ENCODE peak calls at places on chromosomes 12 and 14, in ten cellular contexts. B, A, M, P, O, T, N, R, W and F are unnamed samples.

GRCh38 chr14:52706286-52706685 is 714 bp upstream of the PSMC6 start:
- DNase-seq in B (no peak), A (no peak), M (no peak), P (no peak), O (no peak), T (no peak), N (no peak), R (peak), W (no peak), F (peak)

GRCh38 chr14:61323970-61324369 is 2.6 kb downstream of the PRKCH start:
- DNase-seq in B (no peak), A (no peak), M (no peak), P (no peak), O (no peak), T (no peak), N (no peak), R (no peak), W (no peak), F (no peak)

GRCh38 chr12:70798016-70798768 is 122.3 kb downstream of the PTPRR start:
- DNase-seq in B (no peak), A (no peak), M (no peak), P (no peak), O (no peak), T (no peak), N (no peak), R (no peak), W (no peak), F (no peak)

GRCh38 chr14:56797569-56798446 is 12.5 kb downstream of the OTX2 start:
- DNase-seq in B (no peak), A (no peak), M (no peak), P (no peak), O (no peak), T (no peak), N (no peak), R (no peak), W (no peak), F (no peak)

GRCh38 chr14:91376547-91377477 is 40.8 kb downstream of the CCDC88C start:
- DNase-seq in B (no peak), A (no peak), M (peak), P (no peak), O (no peak), T (no peak), N (no peak), R (no peak), W (no peak), F (no peak)

GRCh38 chr12:8771072-8771471 is 51.3 kb upstream of the A2ML1 start:
- DNase-seq in B (no peak), A (no peak), M (no peak), P (no peak), O (no peak), T (no peak), N (no peak), R (no peak), W (no peak), F (no peak)

GRCh38 chr12:103944964-103945363 is 14.8 kb downstream of the HSP90B1 start:
- DNase-seq in B (no peak), A (no peak), M (no peak), P (no peak), O (no peak), T (no peak), N (no peak), R (peak), W (no peak), F (no peak)

GRCh38 chr12:26471560-26471959 is 276.2 kb downstream of the SSPN start:
- DNase-seq in B (no peak), A (no peak), M (no peak), P (no peak), O (peak), T (no peak), N (peak), R (peak), W (no peak), F (no peak)

GRCh38 chr12:1798734-1799067 is 21.7 kb upstream of the LRTM2 start:
- DNase-seq in B (no peak), A (no peak), M (no peak), P (no peak), O (no peak), T (no peak), N (no peak), R (no peak), W (no peak), F (no peak)

GRCh38 chr14:77097006-77097688 is 911 bp upstream of the CIPC start:
- DNase-seq in B (no peak), A (no peak), M (no peak), P (no peak), O (peak), T (no peak), N (no peak), R (peak), W (no peak), F (no peak)

GRCh38 chr12:72267974-72268373 is 4.2 kb upstream of the TRHDE start:
- DNase-seq in B (no peak), A (no peak), M (no peak), P (no peak), O (peak), T (no peak), N (no peak), R (peak), W (no peak), F (no peak)

GRCh38 chr14:85856430-85856829 is 326.5 kb downstream of the FLRT2 start:
- DNase-seq in B (no peak), A (no peak), M (no peak), P (no peak), O (no peak), T (no peak), N (no peak), R (no peak), W (no peak), F (no peak)

GRCh38 chr12:114096461-114096860 is 130.3 kb upstream of the RBM19 start:
- DNase-seq in B (no peak), A (no peak), M (no peak), P (no peak), O (no peak), T (peak), N (no peak), R (no peak), W (no peak), F (no peak)

GRCh38 chr14:70934502-70935134 is 27.4 kb downstream of the PCNX1 start:
- DNase-seq in B (no peak), A (no peak), M (no peak), P (no peak), O (peak), T (peak), N (peak), R (no peak), W (no peak), F (no peak)

GRCh38 chr12:89126712-89127111 is 225.6 kb downstream of the DUSP6 start:
- DNase-seq in B (no peak), A (no peak), M (no peak), P (no peak), O (no peak), T (no peak), N (no peak), R (no peak), W (no peak), F (no peak)

GRCh38 chr14:101969480-101969879 is 5.1 kb downstream of the DYNC1H1 start:
- DNase-seq in B (no peak), A (no peak), M (no peak), P (no peak), O (no peak), T (no peak), N (no peak), R (no peak), W (no peak), F (no peak)

GRCh38 chr14:35525695-35526094 is 8.3 kb upstream of the INSM2 start:
- DNase-seq in B (no peak), A (no peak), M (no peak), P (no peak), O (no peak), T (no peak), N (no peak), R (no peak), W (no peak), F (no peak)

GRCh38 chr14:101821528-101821927 is 60.0 kb downstream of the PPP2R5C start:
- DNase-seq in B (no peak), A (no peak), M (no peak), P (no peak), O (no peak), T (no peak), N (no peak), R (no peak), W (no peak), F (no peak)

GRCh38 chr14:72513994-72514659 is 379.8 kb downstream of the DPF3 start:
- DNase-seq in B (no peak), A (no peak), M (peak), P (peak), O (peak), T (no peak), N (no peak), R (peak), W (no peak), F (peak)

GRCh38 chr14:49970474-49971147 is 77.7 kb downstream of the ARF6 start:
- DNase-seq in B (peak), A (no peak), M (peak), P (no peak), O (peak), T (no peak), N (no peak), R (no peak), W (no peak), F (peak)

GRCh38 chr12:47554046-47554653 is 151.7 kb downstream of the RPAP3 start:
- DNase-seq in B (no peak), A (no peak), M (no peak), P (no peak), O (no peak), T (no peak), N (no peak), R (no peak), W (no peak), F (no peak)

GRCh38 chr12:120439646-120440247 is 1.8 kb downstream of the COX6A1 start:
- DNase-seq in B (peak), A (peak), M (peak), P (peak), O (peak), T (no peak), N (no peak), R (peak), W (peak), F (peak)

GRCh38 chr14:77474763-77475162 is 16.9 kb downstream of the AHSA1 start:
- DNase-seq in B (no peak), A (no peak), M (no peak), P (no peak), O (no peak), T (no peak), N (no peak), R (no peak), W (no peak), F (no peak)

GRCh38 chr14:59429798-59430197 is 35.4 kb downstream of the GPR135 start:
- DNase-seq in B (no peak), A (no peak), M (no peak), P (no peak), O (no peak), T (no peak), N (no peak), R (no peak), W (no peak), F (no peak)

GRCh38 chr14:71688576-71688975 is 243.7 kb upstream of the RGS6 start:
- DNase-seq in B (peak), A (no peak), M (no peak), P (no peak), O (no peak), T (no peak), N (no peak), R (peak), W (no peak), F (no peak)

GRCh38 chr14:68571928-68572525 is 220.8 kb downstream of the ZFP36L1 start:
- DNase-seq in B (no peak), A (no peak), M (no peak), P (no peak), O (no peak), T (no peak), N (no peak), R (no peak), W (no peak), F (no peak)

GRCh38 chr12:54650409-54650808 is 2.2 kb upstream of the DCD start:
- DNase-seq in B (no peak), A (no peak), M (no peak), P (no peak), O (no peak), T (no peak), N (no peak), R (peak), W (no peak), F (no peak)

GRCh38 chr14:103561381-103562134 is 899 bp downstream of the BAG5 start:
- DNase-seq in B (no peak), A (no peak), M (peak), P (no peak), O (peak), T (no peak), N (no peak), R (peak), W (no peak), F (peak)

GRCh38 chr14:74852922-74853530 is 22.9 kb downstream of the PROX2 start:
- DNase-seq in B (no peak), A (no peak), M (no peak), P (no peak), O (peak), T (peak), N (peak), R (no peak), W (no peak), F (no peak)

DNA sequence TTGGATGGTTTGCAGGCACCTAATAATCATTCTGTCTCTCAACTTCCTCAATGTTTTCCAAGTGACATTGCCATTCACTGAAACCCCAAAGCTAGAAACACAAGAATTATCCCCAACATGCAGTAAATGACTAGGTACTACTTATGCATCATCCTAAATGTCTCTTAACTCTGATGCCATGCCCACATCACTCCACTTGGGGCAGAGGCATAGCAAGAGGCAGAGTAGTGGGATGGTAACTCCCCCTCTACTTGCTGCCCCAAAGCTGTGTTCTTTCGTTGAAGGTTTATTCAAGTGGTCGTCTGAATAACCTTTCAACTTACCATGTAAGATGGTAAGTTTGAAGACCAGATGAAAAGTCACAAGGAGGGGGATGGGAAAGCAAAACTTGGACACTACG is 77.9 kb upstream of the SOX5 start:
- DNase-seq in B (no peak), A (no peak), M (no peak), P (no peak), O (no peak), T (no peak), N (no peak), R (no peak), W (no peak), F (no peak)
- TF ChIP-seq CTCF in B (no peak), A (peak), M (no peak), P (no peak), O (no peak), T (no peak), N (no peak), R (no peak), W (no peak), F (no peak)

GRCh38 chr12:109302358-109302757 is 6.7 kb downstream of the FOXN4 start:
- DNase-seq in B (no peak), A (no peak), M (no peak), P (no peak), O (no peak), T (no peak), N (no peak), R (peak), W (no peak), F (no peak)
- TF ChIP-seq CTCF in B (no peak), A (peak), M (peak), P (peak), O (no peak), T (no peak), N (no peak), R (peak), W (no peak), F (peak)

DNA sequence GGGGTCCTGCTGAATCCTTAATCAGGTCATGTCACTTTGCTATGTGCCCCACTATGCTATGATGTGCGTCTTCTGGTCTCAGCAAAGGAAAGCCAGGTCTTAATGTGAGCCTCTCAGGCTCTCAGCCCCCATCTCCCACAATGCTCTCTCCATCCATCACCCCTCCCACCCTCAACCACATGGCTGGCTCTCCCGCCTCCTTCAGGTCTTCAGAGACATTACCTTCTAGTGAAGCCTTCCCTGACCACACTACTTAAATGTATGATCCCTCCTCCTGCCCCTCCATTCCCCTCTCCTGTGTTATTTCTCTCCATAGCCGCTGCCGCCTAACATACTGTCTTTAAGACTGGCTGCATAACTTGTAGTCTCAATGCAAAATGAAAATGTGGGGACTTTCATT is 50.5 kb downstream of the KRT80 start:
- DNase-seq in B (no peak), A (no peak), M (no peak), P (no peak), O (no peak), T (no peak), N (no peak), R (no peak), W (no peak), F (no peak)
- TF ChIP-seq CTCF in B (no peak), A (no peak), M (no peak), P (peak), O (peak), T (no peak), N (no peak), R (peak), W (no peak), F (no peak)

GRCh38 chr14:87524011-87524410 is 469.0 kb downstream of the GALC start:
- DNase-seq in B (no peak), A (no peak), M (no peak), P (no peak), O (no peak), T (no peak), N (no peak), R (no peak), W (no peak), F (no peak)

DNA sequence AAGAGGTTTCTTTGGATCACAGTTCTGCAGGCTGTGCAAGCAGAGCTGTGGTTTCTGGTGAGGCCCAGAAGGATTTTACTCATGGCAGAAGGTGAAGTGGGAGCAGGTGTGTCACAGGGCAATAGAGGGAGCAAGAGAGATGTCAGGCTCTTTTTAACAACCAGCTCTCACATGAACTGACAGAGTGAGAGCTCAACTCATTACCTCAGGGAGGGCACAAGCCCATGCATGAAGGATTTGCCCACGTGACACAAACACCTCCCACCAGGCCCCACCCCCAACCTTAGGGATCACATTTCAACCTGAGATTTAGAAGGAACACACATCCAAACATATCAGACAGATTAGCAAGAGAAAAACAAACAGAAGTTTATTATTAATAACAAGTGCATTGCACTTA is 470.4 kb downstream of the GALC start:
- DNase-seq in B (no peak), A (no peak), M (peak), P (no peak), O (no peak), T (no peak), N (no peak), R (no peak), W (no peak), F (peak)
- TF ChIP-seq CTCF in B (no peak), A (no peak), M (no peak), P (no peak), O (no peak), T (no peak), N (no peak), R (no peak), W (no peak), F (no peak)

GRCh38 chr14:65103150-65103760 is 938 bp upstream of the MAX start:
- DNase-seq in B (peak), A (no peak), M (no peak), P (no peak), O (no peak), T (no peak), N (no peak), R (peak), W (no peak), F (peak)
- TF ChIP-seq CTCF in B (no peak), A (peak), M (no peak), P (peak), O (peak), T (no peak), N (peak), R (peak), W (no peak), F (no peak)